ENCODE peak calls at places on chromosomes 5 and 9, in five cellular contexts. One of them, this sample, is unnamed.

GRCh38 chr5:141908796-141909195 is 14.9 kb upstream of the DELE1 start:
- DNase-seq in BE2C: no peak
- DNase-seq in tibial artery: no peak
- DNase-seq in K562: no peak
- DNase-seq in endothelial cell: no peak
- DNase-seq in this sample: no peak

GRCh38 chr9:16406536-16407225 is 463.8 kb downstream of the BNC2 start:
- DNase-seq in BE2C: no peak
- DNase-seq in tibial artery: no peak
- DNase-seq in K562: no peak
- DNase-seq in endothelial cell: no peak
- DNase-seq in this sample: no peak

GRCh38 chr9:93114984-93115335 is 18.9 kb downstream of the CARD19 start:
- DNase-seq in BE2C: no peak
- DNase-seq in tibial artery: peak; percentile 3
- DNase-seq in K562: no peak
- DNase-seq in endothelial cell: no peak
- DNase-seq in this sample: no peak

GRCh38 chr5:76893294-76893693 is 43.5 kb downstream of the S100Z start:
- DNase-seq in BE2C: no peak
- DNase-seq in tibial artery: no peak
- DNase-seq in K562: no peak
- DNase-seq in endothelial cell: no peak
- DNase-seq in this sample: no peak

GRCh38 chr5:115558388-115558956 is 13.9 kb upstream of the FEM1C start:
- DNase-seq in BE2C: no peak
- DNase-seq in tibial artery: no peak
- DNase-seq in K562: no peak
- DNase-seq in endothelial cell: no peak
- DNase-seq in this sample: no peak

GRCh38 chr9:20591223-20591622 is 31.1 kb downstream of the MLLT3 start:
- DNase-seq in BE2C: no peak
- DNase-seq in tibial artery: no peak
- DNase-seq in K562: no peak
- DNase-seq in endothelial cell: no peak
- DNase-seq in this sample: no peak

GRCh38 chr9:38183994-38184568 is 115.1 kb upstream of the SHB start:
- DNase-seq in BE2C: no peak
- DNase-seq in tibial artery: no peak
- DNase-seq in K562: no peak
- DNase-seq in endothelial cell: no peak
- DNase-seq in this sample: no peak

GRCh38 chr9:107737987-107738743 is 248.6 kb upstream of the KLF4 start:
- DNase-seq in BE2C: no peak
- DNase-seq in tibial artery: peak; percentile 79
- DNase-seq in K562: no peak
- DNase-seq in endothelial cell: no peak
- DNase-seq in this sample: peak; percentile 92

GRCh38 chr5:75662080-75662479 is 50.8 kb downstream of the ANKDD1B start:
- DNase-seq in BE2C: peak; percentile 40
- DNase-seq in tibial artery: no peak
- DNase-seq in K562: no peak
- DNase-seq in endothelial cell: no peak
- DNase-seq in this sample: no peak

GRCh38 chr5:171574374-171574773 is 154.9 kb downstream of the FGF18 start:
- DNase-seq in BE2C: no peak
- DNase-seq in tibial artery: peak; percentile 64
- DNase-seq in K562: no peak
- DNase-seq in endothelial cell: no peak
- DNase-seq in this sample: no peak

GRCh38 chr9:99824378-99825157 is 2.9 kb downstream of the NR4A3 start:
- DNase-seq in BE2C: peak; percentile 64
- DNase-seq in tibial artery: no peak
- DNase-seq in K562: peak; percentile 46
- DNase-seq in endothelial cell: peak; percentile 71
- DNase-seq in this sample: no peak